ENCODE peak calls at places on chromosomes 1 and 21, in six cellular contexts. One of them, this sample, is unnamed.

GRCh38 chr21:41726970-41727783 is 39.7 kb downstream of the RIPK4 start:
- DNase-seq in colonic mucosa: no peak
- DNase-seq in T-helper 2 cell: no peak
- DNase-seq in RWPE1: peak
- DNase-seq in prostate gland: peak
- DNase-seq in LoVo: no peak
- DNase-seq in this sample: no peak

GRCh38 chr1:180137767-180138166 is 16.9 kb upstream of the QSOX1 start:
- DNase-seq in colonic mucosa: no peak
- DNase-seq in T-helper 2 cell: no peak
- DNase-seq in RWPE1: no peak
- DNase-seq in prostate gland: no peak
- DNase-seq in LoVo: no peak
- DNase-seq in this sample: no peak

GRCh38 chr1:198387587-198387986 is 152.9 kb downstream of the ATP6V1G3 start:
- DNase-seq in colonic mucosa: no peak
- DNase-seq in T-helper 2 cell: no peak
- DNase-seq in RWPE1: no peak
- DNase-seq in prostate gland: no peak
- DNase-seq in LoVo: no peak
- DNase-seq in this sample: no peak

GRCh38 chr1:86733340-86733739 is 29.0 kb downstream of the SH3GLB1 start:
- DNase-seq in colonic mucosa: no peak
- DNase-seq in T-helper 2 cell: no peak
- DNase-seq in RWPE1: no peak
- DNase-seq in prostate gland: no peak
- DNase-seq in LoVo: no peak
- DNase-seq in this sample: no peak

GRCh38 chr21:28561772-28562171 is 430.9 kb downstream of the LTN1 start:
- DNase-seq in colonic mucosa: no peak
- DNase-seq in T-helper 2 cell: no peak
- DNase-seq in RWPE1: no peak
- DNase-seq in prostate gland: no peak
- DNase-seq in LoVo: no peak
- DNase-seq in this sample: no peak

GRCh38 chr21:33378081-33378480 is 25.1 kb upstream of the IFNGR2 start:
- DNase-seq in colonic mucosa: no peak
- DNase-seq in T-helper 2 cell: no peak
- DNase-seq in RWPE1: no peak
- DNase-seq in prostate gland: no peak
- DNase-seq in LoVo: no peak
- DNase-seq in this sample: no peak

GRCh38 chr1:38444770-38445442 is 398.3 kb upstream of the POU3F1 start:
- DNase-seq in colonic mucosa: no peak
- DNase-seq in T-helper 2 cell: no peak
- DNase-seq in RWPE1: no peak
- DNase-seq in prostate gland: no peak
- DNase-seq in LoVo: no peak
- DNase-seq in this sample: no peak

GRCh38 chr1:240092301-240093119 is 827 bp downstream of the FMN2 start:
- DNase-seq in colonic mucosa: peak
- DNase-seq in T-helper 2 cell: peak
- DNase-seq in RWPE1: peak
- DNase-seq in prostate gland: no peak
- DNase-seq in LoVo: no peak
- DNase-seq in this sample: peak

GRCh38 chr1:17239420-17239819 is 9.5 kb upstream of the PADI3 start:
- DNase-seq in colonic mucosa: peak
- DNase-seq in T-helper 2 cell: peak
- DNase-seq in RWPE1: peak
- DNase-seq in prostate gland: no peak
- DNase-seq in LoVo: peak
- DNase-seq in this sample: no peak

GRCh38 chr1:248821641-248822040 is 4.1 kb downstream of the SH3BP5L start:
- DNase-seq in colonic mucosa: peak
- DNase-seq in T-helper 2 cell: no peak
- DNase-seq in RWPE1: no peak
- DNase-seq in prostate gland: no peak
- DNase-seq in LoVo: no peak
- DNase-seq in this sample: no peak

GRCh38 chr1:191675991-191676783 is 482.1 kb upstream of the RGS18 start:
- DNase-seq in colonic mucosa: no peak
- DNase-seq in T-helper 2 cell: peak
- DNase-seq in RWPE1: no peak
- DNase-seq in prostate gland: no peak
- DNase-seq in LoVo: no peak
- DNase-seq in this sample: no peak

GRCh38 chr21:33309778-33310177 is 15.0 kb upstream of the IFNAR1 start:
- DNase-seq in colonic mucosa: no peak
- DNase-seq in T-helper 2 cell: no peak
- DNase-seq in RWPE1: no peak
- DNase-seq in prostate gland: peak
- DNase-seq in LoVo: no peak
- DNase-seq in this sample: no peak

GRCh38 chr1:54120698-54121481 is 31.9 kb downstream of the CDCP2 start:
- DNase-seq in colonic mucosa: peak
- DNase-seq in T-helper 2 cell: no peak
- DNase-seq in RWPE1: no peak
- DNase-seq in prostate gland: no peak
- DNase-seq in LoVo: no peak
- DNase-seq in this sample: no peak

GRCh38 chr1:175015243-175015642 is 8.0 kb downstream of the MRPS14 start:
- DNase-seq in colonic mucosa: no peak
- DNase-seq in T-helper 2 cell: no peak
- DNase-seq in RWPE1: no peak
- DNase-seq in prostate gland: no peak
- DNase-seq in LoVo: no peak
- DNase-seq in this sample: no peak

GRCh38 chr1:51734899-51735745 is 118.2 kb downstream of the OSBPL9 start:
- DNase-seq in colonic mucosa: no peak
- DNase-seq in T-helper 2 cell: peak
- DNase-seq in RWPE1: no peak
- DNase-seq in prostate gland: no peak
- DNase-seq in LoVo: no peak
- DNase-seq in this sample: no peak

GRCh38 chr1:239814306-239814881 is 277.3 kb upstream of the FMN2 start:
- DNase-seq in colonic mucosa: no peak
- DNase-seq in T-helper 2 cell: peak
- DNase-seq in RWPE1: peak
- DNase-seq in prostate gland: no peak
- DNase-seq in LoVo: peak
- DNase-seq in this sample: no peak